ENCODE peak calls at places on chromosomes 5 and 9, in five cellular contexts. One of them, this sample, is unnamed.

GRCh38 chr5:172835246-172836030 is 1.4 kb downstream of the ERGIC1 start:
- DNase-seq in ELF-1: no peak
- DNase-seq in left ventricle myocardium inferior: no peak
- DNase-seq in glutamatergic neuron: no peak
- DNase-seq in naive thymus-derived CD4-positive, alpha-beta T cell: no peak
- DNase-seq in this sample: peak

GRCh38 chr9:35658144-35658893 is at the start of gene CCDC107:
- DNase-seq in ELF-1: peak
- DNase-seq in left ventricle myocardium inferior: peak
- DNase-seq in glutamatergic neuron: peak
- DNase-seq in naive thymus-derived CD4-positive, alpha-beta T cell: peak
- DNase-seq in this sample: peak

GRCh38 chr9:126852289-126852688 is 8.2 kb upstream of the ZBTB34 start:
- DNase-seq in ELF-1: peak
- DNase-seq in left ventricle myocardium inferior: no peak
- DNase-seq in glutamatergic neuron: no peak
- DNase-seq in naive thymus-derived CD4-positive, alpha-beta T cell: no peak
- DNase-seq in this sample: no peak

GRCh38 chr5:107985144-107985543 is 314.4 kb upstream of the EFNA5 start:
- DNase-seq in ELF-1: no peak
- DNase-seq in left ventricle myocardium inferior: no peak
- DNase-seq in glutamatergic neuron: no peak
- DNase-seq in naive thymus-derived CD4-positive, alpha-beta T cell: no peak
- DNase-seq in this sample: peak

GRCh38 chr9:137987244-137988030 is 109.9 kb downstream of the CACNA1B start:
- DNase-seq in ELF-1: peak
- DNase-seq in left ventricle myocardium inferior: no peak
- DNase-seq in glutamatergic neuron: no peak
- DNase-seq in naive thymus-derived CD4-positive, alpha-beta T cell: no peak
- DNase-seq in this sample: no peak

GRCh38 chr5:135371738-135372232 is 27.2 kb downstream of the MACROH2A1 start:
- DNase-seq in ELF-1: no peak
- DNase-seq in left ventricle myocardium inferior: no peak
- DNase-seq in glutamatergic neuron: no peak
- DNase-seq in naive thymus-derived CD4-positive, alpha-beta T cell: no peak
- DNase-seq in this sample: no peak

GRCh38 chr9:21777701-21778100 is 24.7 kb upstream of the MTAP start:
- DNase-seq in ELF-1: no peak
- DNase-seq in left ventricle myocardium inferior: no peak
- DNase-seq in glutamatergic neuron: no peak
- DNase-seq in naive thymus-derived CD4-positive, alpha-beta T cell: peak
- DNase-seq in this sample: no peak

GRCh38 chr5:78727786-78728761 is 79.5 kb upstream of the LHFPL2 start:
- DNase-seq in ELF-1: no peak
- DNase-seq in left ventricle myocardium inferior: no peak
- DNase-seq in glutamatergic neuron: no peak
- DNase-seq in naive thymus-derived CD4-positive, alpha-beta T cell: no peak
- DNase-seq in this sample: peak

GRCh38 chr9:8895498-8896224 is 1096.1 kb upstream of the DMAC1 start:
- DNase-seq in ELF-1: peak
- DNase-seq in left ventricle myocardium inferior: no peak
- DNase-seq in glutamatergic neuron: no peak
- DNase-seq in naive thymus-derived CD4-positive, alpha-beta T cell: peak
- DNase-seq in this sample: peak

GRCh38 chr5:180771839-180772238 is 30.8 kb downstream of the MGAT1 start:
- DNase-seq in ELF-1: no peak
- DNase-seq in left ventricle myocardium inferior: no peak
- DNase-seq in glutamatergic neuron: no peak
- DNase-seq in naive thymus-derived CD4-positive, alpha-beta T cell: no peak
- DNase-seq in this sample: no peak

GRCh38 chr5:151448038-151448985 is 909 bp downstream of the SLC36A1 start:
- DNase-seq in ELF-1: peak
- DNase-seq in left ventricle myocardium inferior: no peak
- DNase-seq in glutamatergic neuron: no peak
- DNase-seq in naive thymus-derived CD4-positive, alpha-beta T cell: peak
- DNase-seq in this sample: peak

GRCh38 chr5:113293613-113294340 is 141.0 kb downstream of the TSSK1B start:
- DNase-seq in ELF-1: peak
- DNase-seq in left ventricle myocardium inferior: no peak
- DNase-seq in glutamatergic neuron: peak
- DNase-seq in naive thymus-derived CD4-positive, alpha-beta T cell: peak
- DNase-seq in this sample: peak

GRCh38 chr5:102663771-102664530 is 91.2 kb upstream of the PAM start:
- DNase-seq in ELF-1: no peak
- DNase-seq in left ventricle myocardium inferior: no peak
- DNase-seq in glutamatergic neuron: no peak
- DNase-seq in naive thymus-derived CD4-positive, alpha-beta T cell: no peak
- DNase-seq in this sample: no peak

GRCh38 chr9:100577776-100578448 is at the start of gene CAVIN4:
- DNase-seq in ELF-1: no peak
- DNase-seq in left ventricle myocardium inferior: no peak
- DNase-seq in glutamatergic neuron: no peak
- DNase-seq in naive thymus-derived CD4-positive, alpha-beta T cell: no peak
- DNase-seq in this sample: no peak

GRCh38 chr9:35262064-35262463 is 100.3 kb downstream of the UNC13B start:
- DNase-seq in ELF-1: no peak
- DNase-seq in left ventricle myocardium inferior: no peak
- DNase-seq in glutamatergic neuron: no peak
- DNase-seq in naive thymus-derived CD4-positive, alpha-beta T cell: no peak
- DNase-seq in this sample: no peak

GRCh38 chr9:104313396-104314110 is 190.5 kb upstream of the OR13F1 start:
- DNase-seq in ELF-1: no peak
- DNase-seq in left ventricle myocardium inferior: no peak
- DNase-seq in glutamatergic neuron: peak
- DNase-seq in naive thymus-derived CD4-positive, alpha-beta T cell: no peak
- DNase-seq in this sample: no peak

GRCh38 chr9:35736201-35736633 is 3.8 kb downstream of the CREB3 start:
- DNase-seq in ELF-1: peak
- DNase-seq in left ventricle myocardium inferior: peak
- DNase-seq in glutamatergic neuron: peak
- DNase-seq in naive thymus-derived CD4-positive, alpha-beta T cell: peak
- DNase-seq in this sample: peak

GRCh38 chr5:80569961-80570786 is at the start of gene ANKRD34B:
- DNase-seq in ELF-1: peak
- DNase-seq in left ventricle myocardium inferior: no peak
- DNase-seq in glutamatergic neuron: peak
- DNase-seq in naive thymus-derived CD4-positive, alpha-beta T cell: no peak
- DNase-seq in this sample: peak

GRCh38 chr9:70947086-70947485 is 174.3 kb downstream of the TRPM3 start:
- DNase-seq in ELF-1: no peak
- DNase-seq in left ventricle myocardium inferior: no peak
- DNase-seq in glutamatergic neuron: no peak
- DNase-seq in naive thymus-derived CD4-positive, alpha-beta T cell: no peak
- DNase-seq in this sample: no peak

GRCh38 chr9:131496844-131497425 is 5.8 kb upstream of the POMT1 start:
- DNase-seq in ELF-1: no peak
- DNase-seq in left ventricle myocardium inferior: no peak
- DNase-seq in glutamatergic neuron: no peak
- DNase-seq in naive thymus-derived CD4-positive, alpha-beta T cell: no peak
- DNase-seq in this sample: no peak

GRCh38 chr5:204966-205670 is 12.8 kb downstream of the CCDC127 start:
- DNase-seq in ELF-1: no peak
- DNase-seq in left ventricle myocardium inferior: no peak
- DNase-seq in glutamatergic neuron: no peak
- DNase-seq in naive thymus-derived CD4-positive, alpha-beta T cell: no peak
- DNase-seq in this sample: no peak

GRCh38 chr9:99824378-99825157 is 2.9 kb downstream of the NR4A3 start:
- DNase-seq in ELF-1: peak
- DNase-seq in left ventricle myocardium inferior: no peak
- DNase-seq in glutamatergic neuron: peak
- DNase-seq in naive thymus-derived CD4-positive, alpha-beta T cell: peak
- DNase-seq in this sample: peak

GRCh38 chr5:175329976-175330375 is 114.0 kb downstream of the DRD1 start:
- DNase-seq in ELF-1: no peak
- DNase-seq in left ventricle myocardium inferior: no peak
- DNase-seq in glutamatergic neuron: no peak
- DNase-seq in naive thymus-derived CD4-positive, alpha-beta T cell: no peak
- DNase-seq in this sample: no peak

GRCh38 chr5:180598316-180598701 is 7.0 kb upstream of the SCGB3A1 start:
- DNase-seq in ELF-1: no peak
- DNase-seq in left ventricle myocardium inferior: no peak
- DNase-seq in glutamatergic neuron: no peak
- DNase-seq in naive thymus-derived CD4-positive, alpha-beta T cell: no peak
- DNase-seq in this sample: no peak

GRCh38 chr9:24832307-24832706 is 286.6 kb upstream of the IZUMO3 start:
- DNase-seq in ELF-1: peak
- DNase-seq in left ventricle myocardium inferior: no peak
- DNase-seq in glutamatergic neuron: peak
- DNase-seq in naive thymus-derived CD4-positive, alpha-beta T cell: no peak
- DNase-seq in this sample: peak

GRCh38 chr5:146731909-146732659 is 146.5 kb downstream of the PPP2R2B start:
- DNase-seq in ELF-1: no peak
- DNase-seq in left ventricle myocardium inferior: no peak
- DNase-seq in glutamatergic neuron: no peak
- DNase-seq in naive thymus-derived CD4-positive, alpha-beta T cell: no peak
- DNase-seq in this sample: no peak

GRCh38 chr5:1393571-1394501 is 48.9 kb upstream of the CLPTM1L start:
- DNase-seq in ELF-1: no peak
- DNase-seq in left ventricle myocardium inferior: no peak
- DNase-seq in glutamatergic neuron: peak
- DNase-seq in naive thymus-derived CD4-positive, alpha-beta T cell: no peak
- DNase-seq in this sample: no peak

GRCh38 chr5:27191786-27192505 is 153.6 kb upstream of the CDH9 start:
- DNase-seq in ELF-1: no peak
- DNase-seq in left ventricle myocardium inferior: no peak
- DNase-seq in glutamatergic neuron: no peak
- DNase-seq in naive thymus-derived CD4-positive, alpha-beta T cell: no peak
- DNase-seq in this sample: no peak

GRCh38 chr5:141973871-141974595 is 5.1 kb downstream of the RNF14 start:
- DNase-seq in ELF-1: no peak
- DNase-seq in left ventricle myocardium inferior: no peak
- DNase-seq in glutamatergic neuron: no peak
- DNase-seq in naive thymus-derived CD4-positive, alpha-beta T cell: no peak
- DNase-seq in this sample: no peak

GRCh38 chr9:128244443-128245226 is 31.2 kb downstream of the GOLGA2 start:
- DNase-seq in ELF-1: peak
- DNase-seq in left ventricle myocardium inferior: peak
- DNase-seq in glutamatergic neuron: peak
- DNase-seq in naive thymus-derived CD4-positive, alpha-beta T cell: no peak
- DNase-seq in this sample: peak

GRCh38 chr5:982377-983237 is 26.0 kb upstream of the NKD2 start:
- DNase-seq in ELF-1: peak
- DNase-seq in left ventricle myocardium inferior: no peak
- DNase-seq in glutamatergic neuron: peak
- DNase-seq in naive thymus-derived CD4-positive, alpha-beta T cell: no peak
- DNase-seq in this sample: peak

GRCh38 chr5:78591227-78591626 is 57.3 kb downstream of the LHFPL2 start:
- DNase-seq in ELF-1: no peak
- DNase-seq in left ventricle myocardium inferior: no peak
- DNase-seq in glutamatergic neuron: no peak
- DNase-seq in naive thymus-derived CD4-positive, alpha-beta T cell: no peak
- DNase-seq in this sample: no peak

GRCh38 chr9:14097215-14097614 is 216.7 kb downstream of the NFIB start:
- DNase-seq in ELF-1: no peak
- DNase-seq in left ventricle myocardium inferior: no peak
- DNase-seq in glutamatergic neuron: no peak
- DNase-seq in naive thymus-derived CD4-positive, alpha-beta T cell: no peak
- DNase-seq in this sample: no peak

GRCh38 chr5:58246521-58246944 is 213.4 kb downstream of the PLK2 start:
- DNase-seq in ELF-1: no peak
- DNase-seq in left ventricle myocardium inferior: no peak
- DNase-seq in glutamatergic neuron: no peak
- DNase-seq in naive thymus-derived CD4-positive, alpha-beta T cell: no peak
- DNase-seq in this sample: no peak

GRCh38 chr9:85741112-85741874 is 461 bp downstream of the AGTPBP1 start:
- DNase-seq in ELF-1: peak
- DNase-seq in left ventricle myocardium inferior: no peak
- DNase-seq in glutamatergic neuron: peak
- DNase-seq in naive thymus-derived CD4-positive, alpha-beta T cell: peak
- DNase-seq in this sample: peak

GRCh38 chr5:137696481-137696880 is 39.4 kb downstream of the KLHL3 start:
- DNase-seq in ELF-1: no peak
- DNase-seq in left ventricle myocardium inferior: no peak
- DNase-seq in glutamatergic neuron: no peak
- DNase-seq in naive thymus-derived CD4-positive, alpha-beta T cell: no peak
- DNase-seq in this sample: no peak

GRCh38 chr9:134390537-134390936 is 64.3 kb downstream of the RXRA start:
- DNase-seq in ELF-1: no peak
- DNase-seq in left ventricle myocardium inferior: no peak
- DNase-seq in glutamatergic neuron: no peak
- DNase-seq in naive thymus-derived CD4-positive, alpha-beta T cell: peak
- DNase-seq in this sample: no peak

GRCh38 chr5:171413153-171413910 is 6.1 kb upstream of the FGF18 start:
- DNase-seq in ELF-1: no peak
- DNase-seq in left ventricle myocardium inferior: no peak
- DNase-seq in glutamatergic neuron: no peak
- DNase-seq in naive thymus-derived CD4-positive, alpha-beta T cell: no peak
- DNase-seq in this sample: no peak

GRCh38 chr9:128245293-128246151 is 30.3 kb downstream of the GOLGA2 start:
- DNase-seq in ELF-1: peak
- DNase-seq in left ventricle myocardium inferior: peak
- DNase-seq in glutamatergic neuron: no peak
- DNase-seq in naive thymus-derived CD4-positive, alpha-beta T cell: no peak
- DNase-seq in this sample: no peak